ENCODE peak calls at places on chromosomes 11 and 22, in six cellular contexts. One of them, this sample, is unnamed.

GRCh38 chr11:7651700-7652099 is 21.6 kb downstream of the CYB5R2 start:
- DNase-seq in HCT116: no peak
- DNase-seq in HepG2: no peak
- DNase-seq in H1: no peak
- DNase-seq in K562: peak; percentile 15
- DNase-seq in SK-N-SH: no peak
- DNase-seq in this sample: no peak

GRCh38 chr11:116958246-116958645 is 120.8 kb upstream of the APOA1 start:
- DNase-seq in SK-N-SH: no peak
- DNase-seq in HCT116: no peak
- DNase-seq in K562: peak; percentile 37
- DNase-seq in HepG2: no peak
- DNase-seq in H1: no peak
- DNase-seq in this sample: no peak

GRCh38 chr11:93166194-93166593 is 31.6 kb downstream of the SLC36A4 start:
- DNase-seq in HepG2: no peak
- DNase-seq in K562: no peak
- DNase-seq in HCT116: no peak
- DNase-seq in H1: no peak
- DNase-seq in SK-N-SH: no peak
- DNase-seq in this sample: no peak

GRCh38 chr11:103488021-103488420 is 378.8 kb downstream of the DYNC2H1 start:
- DNase-seq in K562: no peak
- DNase-seq in H1: no peak
- DNase-seq in SK-N-SH: no peak
- DNase-seq in HepG2: no peak
- DNase-seq in HCT116: no peak
- DNase-seq in this sample: no peak

GRCh38 chr22:17984114-17984513 is 40.2 kb downstream of the MICAL3 start:
- DNase-seq in K562: no peak
- DNase-seq in SK-N-SH: no peak
- DNase-seq in H1: no peak
- DNase-seq in HCT116: no peak
- DNase-seq in HepG2: no peak
- DNase-seq in this sample: no peak

GRCh38 chr22:47245786-47246185 is 483.3 kb downstream of the TBC1D22A start:
- DNase-seq in H1: no peak
- DNase-seq in HepG2: no peak
- DNase-seq in HCT116: no peak
- DNase-seq in SK-N-SH: no peak
- DNase-seq in K562: no peak
- DNase-seq in this sample: no peak

GRCh38 chr11:69799582-69799981 is 19.6 kb downstream of the FGF3 start:
- DNase-seq in HCT116: peak; percentile 84
- DNase-seq in SK-N-SH: peak; percentile 63
- DNase-seq in H1: no peak
- DNase-seq in HepG2: peak; percentile 23
- DNase-seq in K562: peak; percentile 67
- DNase-seq in this sample: peak; percentile 81

GRCh38 chr22:49429066-49429465 is 398.6 kb downstream of the BRD1 start:
- DNase-seq in H1: no peak
- DNase-seq in HepG2: no peak
- DNase-seq in HCT116: no peak
- DNase-seq in K562: peak; percentile 21
- DNase-seq in SK-N-SH: no peak
- DNase-seq in this sample: no peak

GRCh38 chr11:111582881-111583280 is 19.4 kb upstream of the SIK2 start:
- DNase-seq in HCT116: no peak
- DNase-seq in HepG2: no peak
- DNase-seq in SK-N-SH: no peak
- DNase-seq in K562: no peak
- DNase-seq in H1: no peak
- DNase-seq in this sample: no peak

GRCh38 chr11:36062796-36063380 is 119.0 kb downstream of the LDLRAD3 start:
- DNase-seq in HCT116: no peak
- DNase-seq in H1: no peak
- DNase-seq in K562: no peak
- DNase-seq in HepG2: no peak
- DNase-seq in SK-N-SH: no peak
- DNase-seq in this sample: no peak

GRCh38 chr11:60950933-60951610 is 904 bp downstream of the SLC15A3 start:
- DNase-seq in K562: no peak
- DNase-seq in H1: no peak
- DNase-seq in HepG2: no peak
- DNase-seq in SK-N-SH: no peak
- DNase-seq in HCT116: no peak
- DNase-seq in this sample: no peak

GRCh38 chr11:66864924-66865697 is 8.2 kb downstream of the LRFN4 start:
- DNase-seq in SK-N-SH: no peak
- DNase-seq in HepG2: no peak
- DNase-seq in HCT116: no peak
- DNase-seq in H1: no peak
- DNase-seq in K562: no peak
- DNase-seq in this sample: peak; percentile 42

GRCh38 chr22:49530671-49531532 is 296.8 kb downstream of the BRD1 start:
- DNase-seq in K562: no peak
- DNase-seq in HCT116: no peak
- DNase-seq in SK-N-SH: no peak
- DNase-seq in H1: no peak
- DNase-seq in HepG2: no peak
- DNase-seq in this sample: no peak

GRCh38 chr11:60625262-60625661 is 74.2 kb upstream of the MS4A8 start:
- DNase-seq in SK-N-SH: peak; percentile 14
- DNase-seq in H1: peak; percentile 9
- DNase-seq in K562: peak; percentile 38
- DNase-seq in HCT116: peak; percentile 53
- DNase-seq in HepG2: peak; percentile 22
- DNase-seq in this sample: no peak

GRCh38 chr11:119985551-119985950 is 152.4 kb downstream of the TRIM29 start:
- DNase-seq in K562: no peak
- DNase-seq in SK-N-SH: no peak
- DNase-seq in H1: no peak
- DNase-seq in HepG2: no peak
- DNase-seq in HCT116: no peak
- DNase-seq in this sample: no peak

GRCh38 chr11:66316849-66317251 is at the start of gene CD248:
- DNase-seq in H1: no peak
- DNase-seq in SK-N-SH: peak; percentile 83
- DNase-seq in K562: no peak
- DNase-seq in HCT116: no peak
- DNase-seq in HepG2: no peak
- DNase-seq in this sample: no peak

GRCh38 chr22:33440756-33441155 is 382.6 kb upstream of the SYN3 start:
- DNase-seq in HepG2: no peak
- DNase-seq in HCT116: no peak
- DNase-seq in H1: no peak
- DNase-seq in SK-N-SH: no peak
- DNase-seq in K562: no peak
- DNase-seq in this sample: no peak

GRCh38 chr11:118916842-118917388 is 8.8 kb downstream of the BCL9L start:
- DNase-seq in SK-N-SH: no peak
- DNase-seq in HepG2: peak; percentile 54
- DNase-seq in K562: peak; percentile 56
- DNase-seq in HCT116: no peak
- DNase-seq in H1: no peak
- DNase-seq in this sample: peak; percentile 91

GRCh38 chr11:104462346-104462745 is 298.4 kb upstream of the PDGFD start:
- DNase-seq in HepG2: no peak
- DNase-seq in HCT116: no peak
- DNase-seq in SK-N-SH: no peak
- DNase-seq in K562: no peak
- DNase-seq in H1: no peak
- DNase-seq in this sample: no peak

GRCh38 chr11:107799245-107799859 is 59.2 kb downstream of the SLC35F2 start:
- DNase-seq in HepG2: peak; percentile 41
- DNase-seq in SK-N-SH: peak; percentile 60
- DNase-seq in K562: peak; percentile 76
- DNase-seq in HCT116: peak; percentile 46
- DNase-seq in H1: peak; percentile 9
- DNase-seq in this sample: peak; percentile 76

GRCh38 chr11:6618117-6619020 is 853 bp downstream of the TPP1 start:
- DNase-seq in SK-N-SH: no peak
- DNase-seq in K562: peak; percentile 89
- DNase-seq in H1: no peak
- DNase-seq in HCT116: no peak
- DNase-seq in HepG2: peak; percentile 44
- DNase-seq in this sample: no peak

GRCh38 chr22:23431337-23432072 is 148.6 kb downstream of the IGLL1 start:
- DNase-seq in SK-N-SH: no peak
- DNase-seq in H1: no peak
- DNase-seq in HepG2: peak; percentile 11
- DNase-seq in HCT116: no peak
- DNase-seq in K562: peak; percentile 67
- DNase-seq in this sample: no peak

GRCh38 chr22:29129644-29130201 is 56.9 kb downstream of the KREMEN1 start:
- DNase-seq in K562: no peak
- DNase-seq in H1: no peak
- DNase-seq in HepG2: no peak
- DNase-seq in HCT116: no peak
- DNase-seq in SK-N-SH: no peak
- DNase-seq in this sample: no peak

GRCh38 chr11:37505406-37505805 is 907.4 kb upstream of the RAG2 start:
- DNase-seq in HCT116: no peak
- DNase-seq in H1: no peak
- DNase-seq in SK-N-SH: no peak
- DNase-seq in K562: no peak
- DNase-seq in HepG2: no peak
- DNase-seq in this sample: no peak

GRCh38 chr11:75308116-75308515 is 43.3 kb downstream of the ARRB1 start:
- DNase-seq in K562: no peak
- DNase-seq in SK-N-SH: no peak
- DNase-seq in H1: no peak
- DNase-seq in HepG2: no peak
- DNase-seq in HCT116: no peak
- DNase-seq in this sample: peak; percentile 66

GRCh38 chr11:5242933-5243844 is 6.5 kb downstream of the HBG1 start:
- DNase-seq in SK-N-SH: no peak
- DNase-seq in HCT116: no peak
- DNase-seq in K562: peak; percentile 88
- DNase-seq in HepG2: no peak
- DNase-seq in H1: no peak
- DNase-seq in this sample: no peak

GRCh38 chr11:104254347-104254746 is 90.4 kb upstream of the PDGFD start:
- DNase-seq in HepG2: peak; percentile 24
- DNase-seq in K562: peak; percentile 19
- DNase-seq in H1: peak; percentile 65
- DNase-seq in HCT116: peak; percentile 46
- DNase-seq in SK-N-SH: peak; percentile 7
- DNase-seq in this sample: no peak

GRCh38 chr11:68021167-68021787 is 9.2 kb upstream of the NDUFS8 start:
- DNase-seq in HCT116: no peak
- DNase-seq in HepG2: no peak
- DNase-seq in SK-N-SH: peak; percentile 64
- DNase-seq in H1: no peak
- DNase-seq in K562: no peak
- DNase-seq in this sample: peak; percentile 85

GRCh38 chr11:120759046-120759445 is 247.5 kb downstream of the GRIK4 start:
- DNase-seq in HCT116: no peak
- DNase-seq in HepG2: no peak
- DNase-seq in K562: no peak
- DNase-seq in H1: no peak
- DNase-seq in SK-N-SH: no peak
- DNase-seq in this sample: no peak

GRCh38 chr11:126949066-126949945 is 51.3 kb downstream of the KIRREL3 start:
- DNase-seq in HCT116: no peak
- DNase-seq in H1: no peak
- DNase-seq in SK-N-SH: no peak
- DNase-seq in K562: no peak
- DNase-seq in HepG2: no peak
- DNase-seq in this sample: no peak

GRCh38 chr11:125084761-125085231 is 21.7 kb downstream of the SLC37A2 start:
- DNase-seq in K562: no peak
- DNase-seq in H1: no peak
- DNase-seq in HCT116: no peak
- DNase-seq in HepG2: no peak
- DNase-seq in SK-N-SH: peak; percentile 15
- DNase-seq in this sample: no peak
- TF ChIP-seq JUND in K562: no peak
- TF ChIP-seq JUND in H1: no peak
- TF ChIP-seq JUND in HCT116: no peak
- TF ChIP-seq JUND in HepG2: no peak
- TF ChIP-seq JUND in SK-N-SH: no peak
- TF ChIP-seq JUND in this sample: no peak

GRCh38 chr11:71080239-71081097 is 171.9 kb downstream of the SHANK2 start:
- DNase-seq in K562: peak; percentile 82
- DNase-seq in HCT116: peak; percentile 79
- DNase-seq in SK-N-SH: peak; percentile 86
- DNase-seq in H1: peak; percentile 46
- DNase-seq in HepG2: peak; percentile 76
- DNase-seq in this sample: peak; percentile 92
- TF ChIP-seq JUND in K562: no peak
- TF ChIP-seq JUND in HCT116: no peak
- TF ChIP-seq JUND in SK-N-SH: no peak
- TF ChIP-seq JUND in H1: peak; percentile 16
- TF ChIP-seq JUND in HepG2: no peak
- TF ChIP-seq JUND in this sample: no peak

GRCh38 chr22:30490399-30490798 is 15.1 kb downstream of the SEC14L4 start:
- DNase-seq in SK-N-SH: no peak
- DNase-seq in HCT116: no peak
- DNase-seq in K562: peak; percentile 56
- DNase-seq in H1: no peak
- DNase-seq in HepG2: peak; percentile 16
- DNase-seq in this sample: no peak
- TF ChIP-seq JUND in SK-N-SH: no peak
- TF ChIP-seq JUND in HCT116: no peak
- TF ChIP-seq JUND in K562: no peak
- TF ChIP-seq JUND in H1: no peak
- TF ChIP-seq JUND in HepG2: no peak
- TF ChIP-seq JUND in this sample: no peak

DNA sequence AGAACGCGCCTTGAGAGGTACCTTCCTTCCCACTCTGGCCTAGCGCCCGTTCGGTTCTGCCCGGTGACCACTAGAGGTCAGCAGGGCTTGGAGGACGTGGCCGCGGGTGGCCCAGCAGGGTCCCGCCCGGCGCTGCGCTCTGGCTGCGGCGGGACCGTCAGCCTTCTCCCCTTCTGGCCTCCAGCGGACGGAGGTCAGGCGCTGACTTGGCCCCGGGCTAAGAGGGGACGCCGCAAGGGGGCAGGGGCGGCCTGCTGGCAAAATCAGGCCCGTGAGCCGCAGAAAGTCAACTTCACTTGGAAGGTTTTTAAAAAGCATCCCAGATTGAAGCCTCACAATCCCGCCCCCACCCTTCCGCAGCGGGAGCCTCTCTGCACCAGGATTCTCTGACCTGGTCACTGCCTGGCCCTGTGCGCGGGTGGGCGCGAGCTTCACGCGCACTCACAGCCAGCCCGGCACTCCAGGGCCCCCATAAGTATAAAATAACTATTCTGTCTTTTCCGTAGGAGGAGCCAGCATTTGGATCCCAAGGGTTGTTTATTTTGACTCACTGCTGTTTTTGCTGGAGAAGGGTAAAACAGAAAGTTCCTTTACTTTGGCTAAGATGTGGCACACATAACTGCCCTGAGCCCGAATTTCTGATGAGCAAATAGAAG is 23.2 kb upstream of the ZBTB16 start:
- DNase-seq in K562: peak; percentile 77
- DNase-seq in HepG2: peak; percentile 60
- DNase-seq in SK-N-SH: peak; percentile 90
- DNase-seq in H1: peak; percentile 86
- DNase-seq in HCT116: peak; percentile 41
- DNase-seq in this sample: peak; percentile 80
- TF ChIP-seq JUND in K562: no peak
- TF ChIP-seq JUND in HepG2: no peak
- TF ChIP-seq JUND in SK-N-SH: no peak
- TF ChIP-seq JUND in H1: peak; percentile 69
- TF ChIP-seq JUND in HCT116: no peak
- TF ChIP-seq JUND in this sample: no peak